ENCODE peak calls at places on chromosomes 3 and 15, in five cellular contexts. B is upper lobe of left lung, D is transverse colon, N is body of pancreas, A is esophagus squamous epithelium. M is an unnamed sample.

GRCh38 chr3:122678496-122678895 is 2.1 kb upstream of the PARP14 start:
- DNase-seq in B (no peak), D (no peak), N (no peak), A (no peak), M (no peak)

GRCh38 chr3:36736327-36736726 is 28.0 kb downstream of the DCLK3 start:
- DNase-seq in B (no peak), D (no peak), N (no peak), A (no peak), M (no peak)

GRCh38 chr3:42670051-42670576 is 15.2 kb upstream of the KLHL40 start:
- DNase-seq in B (no peak), D (no peak), N (no peak), A (no peak), M (no peak)

GRCh38 chr3:184344579-184345350 is 7.4 kb downstream of the FAM131A start:
- DNase-seq in B (peak; percentile 77), D (no peak), N (no peak), A (no peak), M (no peak)

GRCh38 chr3:63405882-63406281 is 127.8 kb downstream of the SYNPR start:
- DNase-seq in B (no peak), D (no peak), N (peak; percentile 9), A (no peak), M (no peak)

GRCh38 chr3:46107682-46108081 is 80.4 kb upstream of the XCR1 start:
- DNase-seq in B (no peak), D (no peak), N (no peak), A (no peak), M (no peak)

GRCh38 chr15:99702895-99703602 is 30.2 kb downstream of the LYSMD4 start:
- DNase-seq in B (no peak), D (no peak), N (no peak), A (no peak), M (no peak)

GRCh38 chr3:13023251-13024055 is 49.8 kb downstream of the IQSEC1 start:
- DNase-seq in B (no peak), D (no peak), N (no peak), A (no peak), M (no peak)

GRCh38 chr15:23420806-23421575 is 26.1 kb downstream of the GOLGA6L2 start:
- DNase-seq in B (peak; percentile 44), D (peak; percentile 60), N (no peak), A (no peak), M (no peak)

GRCh38 chr3:127170794-127171193 is 22.1 kb upstream of the PRR23E start:
- DNase-seq in B (no peak), D (no peak), N (peak; percentile 15), A (no peak), M (no peak)

GRCh38 chr15:40150163-40150925 is 10.5 kb upstream of the BUB1B start:
- DNase-seq in B (no peak), D (peak; percentile 15), N (peak; percentile 53), A (no peak), M (no peak)

GRCh38 chr3:102544741-102545140 is 109.9 kb downstream of the ZPLD1 start:
- DNase-seq in B (no peak), D (no peak), N (no peak), A (no peak), M (no peak)

GRCh38 chr3:46986782-46987484 is 7.5 kb downstream of the NBEAL2 start:
- DNase-seq in B (no peak), D (no peak), N (no peak), A (no peak), M (no peak)

GRCh38 chr3:46538803-46539442 is 27.2 kb downstream of the LRRC2 start:
- DNase-seq in B (no peak), D (peak; percentile 83), N (peak; percentile 42), A (peak; percentile 28), M (no peak)

GRCh38 chr3:79086514-79086913 is 681.3 kb downstream of the ROBO1 start:
- DNase-seq in B (no peak), D (peak; percentile 20), N (peak; percentile 50), A (no peak), M (no peak)

GRCh38 chr15:62545392-62546227 is 380.5 kb upstream of the C2CD4B start:
- DNase-seq in B (no peak), D (peak; percentile 67), N (peak; percentile 52), A (no peak), M (no peak)

GRCh38 chr15:75348034-75348562 is 1.3 kb downstream of the NEIL1 start:
- DNase-seq in B (peak; percentile 87), D (no peak), N (no peak), A (no peak), M (no peak)

GRCh38 chr3:128969993-128970740 is 23.7 kb downstream of the CFAP92 start:
- DNase-seq in B (no peak), D (peak; percentile 35), N (peak; percentile 42), A (no peak), M (no peak)

GRCh38 chr3:10238330-10238995 is 9.8 kb upstream of the TATDN2 start:
- DNase-seq in B (no peak), D (no peak), N (no peak), A (no peak), M (no peak)

GRCh38 chr3:44208568-44208967 is 33.1 kb upstream of the TOPAZ1 start:
- DNase-seq in B (no peak), D (no peak), N (no peak), A (no peak), M (no peak)

GRCh38 chr3:71244153-71245051 is 339.1 kb downstream of the FOXP1 start:
- DNase-seq in B (no peak), D (peak; percentile 39), N (no peak), A (no peak), M (no peak)

GRCh38 chr15:85389774-85390173 is 9.4 kb downstream of the AKAP13 start:
- DNase-seq in B (no peak), D (no peak), N (no peak), A (no peak), M (no peak)

GRCh38 chr3:196414469-196414868 is 17.8 kb downstream of the UBXN7 start:
- DNase-seq in B (no peak), D (no peak), N (no peak), A (no peak), M (no peak)

GRCh38 chr3:55006277-55006676 is 78.4 kb upstream of the LRTM1 start:
- DNase-seq in B (no peak), D (no peak), N (no peak), A (no peak), M (no peak)

GRCh38 chr3:29552036-29552435 is 271.2 kb downstream of the RBMS3 start:
- DNase-seq in B (no peak), D (no peak), N (no peak), A (no peak), M (no peak)

GRCh38 chr3:142366434-142366833 is 81.4 kb downstream of the XRN1 start:
- DNase-seq in B (no peak), D (no peak), N (no peak), A (no peak), M (no peak)

GRCh38 chr3:57952208-57952631 is 56.0 kb upstream of the FLNB start:
- DNase-seq in B (no peak), D (no peak), N (no peak), A (no peak), M (peak; percentile 45)

GRCh38 chr15:75705854-75706681 is 6.6 kb downstream of the CSPG4 start:
- DNase-seq in B (no peak), D (no peak), N (no peak), A (no peak), M (no peak)

GRCh38 chr3:4985330-4986174 is 6.3 kb downstream of the BHLHE40 start:
- DNase-seq in B (no peak), D (no peak), N (peak; percentile 36), A (no peak), M (no peak)

GRCh38 chr3:66588340-66588847 is 87.6 kb upstream of the LRIG1 start:
- DNase-seq in B (no peak), D (no peak), N (no peak), A (no peak), M (no peak)

GRCh38 chr3:75906555-75907112 is 121.3 kb upstream of the ZNF717 start:
- DNase-seq in B (peak; percentile 78), D (no peak), N (peak; percentile 34), A (no peak), M (no peak)

GRCh38 chr15:41474941-41475340 is 18.7 kb upstream of the ITPKA start:
- DNase-seq in B (no peak), D (peak; percentile 60), N (no peak), A (no peak), M (no peak)
- H3K36me3 ChIP-seq in B (peaks cover 98% of the 10 kb centered on the region), D (peaks cover 51% of the 10 kb centered on the region), N (no peaks in the 10 kb centered on the region), A (peaks cover 32% of the 10 kb centered on the region), M (peaks cover 77% of the 10 kb centered on the region)

GRCh38 chr15:93070901-93071300 is 18.1 kb downstream of the RGMA start:
- DNase-seq in B (no peak), D (no peak), N (no peak), A (no peak), M (no peak)

GRCh38 chr15:93072011-93072410 is 17.0 kb downstream of the RGMA start:
- DNase-seq in B (no peak), D (no peak), N (no peak), A (no peak), M (no peak)

GRCh38 chr15:93072440-93073394 is 16.3 kb downstream of the RGMA start:
- DNase-seq in B (peak; percentile 96), D (peak; percentile 63), N (peak; percentile 90), A (no peak), M (no peak)

GRCh38 chr15:93070136-93070535 is 18.9 kb downstream of the RGMA start:
- DNase-seq in B (no peak), D (no peak), N (no peak), A (no peak), M (no peak)

DNA sequence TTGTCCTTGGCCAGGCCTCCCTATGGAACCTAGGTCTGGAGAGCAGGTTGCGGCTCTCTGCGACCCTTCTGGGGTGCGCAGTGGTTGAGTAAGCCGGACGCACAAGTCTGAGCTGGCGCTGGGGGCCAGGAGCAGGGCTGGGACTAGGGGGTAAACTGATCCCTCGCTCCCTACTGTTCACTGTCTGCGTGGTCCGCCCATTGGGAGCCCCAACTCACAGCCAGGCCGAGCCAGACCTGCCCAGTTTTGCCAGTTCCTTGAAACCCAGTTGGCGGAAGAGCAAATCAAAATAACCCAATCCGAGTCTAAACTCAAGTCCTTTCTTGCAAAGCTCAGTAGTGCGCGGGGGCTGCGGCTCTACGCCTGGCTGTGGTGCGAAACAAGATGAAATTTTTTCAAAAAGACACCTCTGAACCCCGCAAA is 17.5 kb downstream of the RGMA start:
- DNase-seq in B (peak; percentile 67), D (no peak), N (no peak), A (no peak), M (no peak)
- H3K4me1 ChIP-seq in B (peaks cover 10% of the 10 kb centered on the region), D (no peaks in the 10 kb centered on the region), N (peaks cover 14% of the 10 kb centered on the region), A (peaks cover 100% of the 10 kb centered on the region), M (peaks cover 57% of the 10 kb centered on the region)

DNA sequence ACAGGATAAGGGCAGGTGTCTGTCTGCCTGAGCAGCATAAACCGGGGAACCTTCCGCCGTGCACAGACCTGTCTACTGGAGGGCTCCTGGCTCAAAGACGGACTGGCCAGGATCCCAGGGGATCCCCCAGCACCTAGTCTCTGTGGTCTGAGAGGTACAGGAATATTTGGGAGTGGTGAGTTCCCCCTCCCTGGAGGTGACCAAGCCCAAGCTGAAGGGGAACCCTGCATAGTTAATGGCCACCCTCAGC is 194.7 kb upstream of the TLE3 start:
- DNase-seq in B (no peak), D (no peak), N (no peak), A (no peak), M (no peak)
- H3K36me3 ChIP-seq in B (no peaks in the 10 kb centered on the region), D (no peaks in the 10 kb centered on the region), N (no peaks in the 10 kb centered on the region), A (no peaks in the 10 kb centered on the region), M (no peaks in the 10 kb centered on the region)

GRCh38 chr15:66633346-66633745 is 67.5 kb upstream of the LCTL start:
- DNase-seq in B (no peak), D (no peak), N (no peak), A (no peak), M (no peak)
- H3K4me1 ChIP-seq in B (peaks cover 21% of the 10 kb centered on the region), D (no peaks in the 10 kb centered on the region), N (no peaks in the 10 kb centered on the region), A (no peaks in the 10 kb centered on the region), M (peaks cover 9% of the 10 kb centered on the region)

M was measured in thoracic aorta.